ENCODE peak calls at places on chromosome 10, in four cellular contexts. Z is H1, E is HepG2, G is SK-N-SH. P is an unnamed sample.

GRCh38 chr10:101745074-101745690 is 30.7 kb downstream of the FGF8 start:
- DNase-seq in G (no peak), E (no peak), Z (no peak), P (no peak)

GRCh38 chr10:110568055-110568735 is 700 bp downstream of the SMC3 start:
- DNase-seq in Z (no peak), E (peak), G (no peak), P (no peak)

GRCh38 chr10:77442790-77443189 is 194.8 kb downstream of the KCNMA1 start:
- DNase-seq in Z (no peak), E (no peak), G (no peak), P (no peak)

GRCh38 chr10:126143117-126143516 is 245.2 kb downstream of the ADAM12 start:
- DNase-seq in E (no peak), Z (no peak), G (no peak), P (no peak)

GRCh38 chr10:102393411-102394078 is 2.0 kb upstream of the NFKB2 start:
- DNase-seq in G (peak), Z (peak), E (no peak), P (no peak)

GRCh38 chr10:62651341-62651740 is 153.2 kb upstream of the ADO start:
- DNase-seq in G (no peak), E (no peak), Z (no peak), P (no peak)

GRCh38 chr10:36711371-36711770 is 414.0 kb upstream of the ANKRD30A start:
- DNase-seq in E (no peak), Z (no peak), G (no peak), P (no peak)

GRCh38 chr10:99852481-99853213 is 70.2 kb downstream of the ABCC2 start:
- DNase-seq in E (no peak), G (no peak), Z (no peak), P (no peak)

GRCh38 chr10:61841338-61841875 is 60.1 kb upstream of the ARID5B start:
- DNase-seq in E (no peak), G (no peak), Z (no peak), P (no peak)

GRCh38 chr10:119967066-119967465 is 74.5 kb downstream of the SEC23IP start:
- DNase-seq in G (no peak), E (no peak), Z (no peak), P (no peak)

GRCh38 chr10:72875250-72876055 is 18.1 kb upstream of the OIT3 start:
- DNase-seq in Z (no peak), G (peak), E (peak), P (no peak)

GRCh38 chr10:63767512-63767911 is 246.3 kb downstream of the REEP3 start:
- DNase-seq in G (no peak), Z (no peak), E (peak), P (no peak)

GRCh38 chr10:12505683-12506082 is 156.3 kb downstream of the CAMK1D start:
- DNase-seq in E (no peak), G (no peak), Z (no peak), P (no peak)

GRCh38 chr10:46522295-46523118 is 34.0 kb downstream of the GPRIN2 start:
- DNase-seq in E (no peak), Z (no peak), G (no peak), P (no peak)

GRCh38 chr10:43644252-43644651 is 4.4 kb downstream of the ZNF32 start:
- DNase-seq in G (no peak), E (no peak), Z (no peak), P (no peak)

DNA sequence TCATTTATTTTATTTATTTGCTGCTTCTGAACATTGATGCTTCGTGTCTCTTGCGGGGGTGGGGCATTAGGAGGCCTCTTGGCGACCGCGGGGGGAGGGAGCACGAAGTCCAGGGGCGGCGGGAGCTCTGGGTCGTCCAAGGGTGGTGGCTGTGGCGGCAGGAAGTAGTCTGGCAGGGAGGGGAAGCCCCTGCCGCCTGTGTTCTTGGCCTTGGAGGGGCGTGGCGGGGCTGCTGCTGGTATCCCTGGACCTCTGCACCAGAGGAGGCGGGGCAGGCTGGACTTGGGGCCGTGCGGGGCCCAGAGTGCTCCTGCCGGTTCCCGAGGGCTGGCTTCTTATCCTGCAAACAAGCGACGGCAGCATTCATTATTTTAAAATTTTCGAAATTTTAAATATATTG is 70.5 kb upstream of the ABI1 start:
- DNase-seq in Z (no peak), E (peak), G (no peak), P (no peak)
- TF ChIP-seq TCF12 in Z (no peak), E (no peak), G (no peak), P (no peak)

GRCh38 chr10:131514454-131514853 is 202.9 kb upstream of the TCERG1L start:
- DNase-seq in G (no peak), Z (no peak), E (no peak), P (no peak)
- TF ChIP-seq TCF12 in G (no peak), Z (no peak), E (no peak), P (no peak)

DNA sequence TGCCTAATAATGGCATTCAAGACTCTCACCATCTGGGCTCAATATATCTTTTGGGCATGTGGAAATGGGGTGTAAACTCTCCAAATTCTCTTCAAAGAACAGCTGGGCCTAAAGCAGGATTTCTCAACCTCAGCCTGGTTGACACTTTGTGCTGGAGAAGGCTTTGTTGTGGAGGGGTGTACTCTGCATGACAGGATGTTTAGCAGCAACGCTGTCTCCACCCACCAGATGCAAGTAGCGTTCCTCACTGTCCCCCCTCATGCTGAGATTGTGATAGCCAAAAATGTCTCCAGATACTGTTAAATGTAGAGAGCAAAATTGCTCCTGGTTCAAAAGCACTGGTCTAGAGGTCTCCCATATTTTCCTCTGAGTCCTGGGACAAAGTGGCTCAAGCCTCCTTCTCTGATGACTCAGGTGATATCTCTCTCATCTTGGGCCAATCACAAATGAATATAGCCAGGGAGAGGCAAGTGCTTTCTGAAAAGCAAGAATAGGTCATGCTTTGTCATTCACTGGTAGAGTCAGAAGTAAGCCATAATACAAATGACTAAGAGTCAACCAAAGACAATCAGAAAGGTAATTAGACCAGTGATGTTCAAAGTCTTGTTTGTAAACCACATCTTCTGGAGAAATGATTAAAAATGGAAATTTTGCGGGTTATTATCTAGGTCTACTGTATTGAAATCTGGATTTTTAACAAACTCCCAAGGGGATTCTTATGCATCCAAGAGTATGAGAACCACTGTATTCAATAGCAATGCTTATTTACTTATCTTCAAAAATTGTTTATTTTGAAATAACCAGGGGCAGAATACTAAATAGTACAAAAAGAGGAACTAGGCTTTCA is 330.8 kb downstream of the PTEN start:
- DNase-seq in Z (no peak), E (no peak), G (no peak), P (no peak)
- TF ChIP-seq TCF12 in Z (no peak), E (no peak), G (no peak), P (no peak)

GRCh38 chr10:95350212-95350829 is 59.5 kb upstream of the PDLIM1 start:
- DNase-seq in G (no peak), E (peak), Z (no peak), P (no peak)
- TF ChIP-seq TCF12 in G (no peak), E (no peak), Z (no peak), P (no peak)

GRCh38 chr10:86258488-86258887 is 108.1 kb downstream of the GRID1 start:
- DNase-seq in E (no peak), G (peak), Z (no peak), P (no peak)
- TF ChIP-seq TCF12 in E (no peak), G (no peak), Z (no peak), P (no peak)

GRCh38 chr10:71326464-71326881 is 7.4 kb downstream of the SLC29A3 start:
- DNase-seq in Z (no peak), E (no peak), G (no peak), P (no peak)
- TF ChIP-seq TCF12 in Z (no peak), E (no peak), G (no peak), P (no peak)

DNA sequence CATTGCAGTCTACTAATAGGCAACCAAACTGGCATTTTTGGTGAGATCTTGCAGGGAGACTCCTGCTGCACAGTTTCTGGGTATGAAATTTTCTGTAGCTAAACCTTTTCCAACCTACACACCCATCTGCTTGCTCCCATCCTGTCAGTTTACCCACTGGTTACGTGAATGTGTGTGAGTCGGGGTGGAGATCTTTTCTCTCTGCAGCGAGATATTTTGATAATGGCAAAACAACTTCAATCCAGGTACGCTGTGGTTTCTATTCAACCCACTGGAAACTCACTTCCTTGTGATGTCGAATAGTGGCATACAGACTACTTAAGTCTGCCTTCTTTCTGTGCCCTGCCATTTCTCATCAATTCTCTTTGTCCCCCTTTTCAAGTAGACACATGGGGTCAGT is 4.5 kb downstream of the PLEKHA1 start:
- DNase-seq in Z (no peak), G (no peak), E (no peak), P (no peak)
- TF ChIP-seq TCF12 in Z (no peak), G (no peak), E (no peak), P (no peak)

P was measured in GM12878.